ENCODE peak calls at places on chromosomes 13 and 19, in four cellular contexts. C, Q, Y and I are unnamed samples.

GRCh38 chr13:95553271-95553588 is 710 bp downstream of the CLDN10 start:
- DNase-seq in C (no peak), Q (no peak), Y (no peak), I (no peak)

GRCh38 chr13:36475468-36475867 is 43.2 kb downstream of the CCNA1 start:
- DNase-seq in C (no peak), Q (no peak), Y (peak), I (no peak)

GRCh38 chr19:18543814-18544475 is 572 bp upstream of the FKBP8 start:
- DNase-seq in C (peak), Q (peak), Y (peak), I (no peak)

GRCh38 chr19:46659151-46660007 is 1.6 kb downstream of the DACT3 start:
- DNase-seq in C (no peak), Q (no peak), Y (no peak), I (no peak)

GRCh38 chr13:46668302-46668720 is 115.3 kb downstream of the LRCH1 start:
- DNase-seq in C (no peak), Q (peak), Y (peak), I (no peak)

GRCh38 chr19:50203281-50204080 is at the start of gene MYH14:
- DNase-seq in C (no peak), Q (peak), Y (peak), I (peak)

GRCh38 chr19:46133101-46133627 is 8.7 kb upstream of the IGFL3 start:
- DNase-seq in C (no peak), Q (peak), Y (peak), I (no peak)

GRCh38 chr19:15422311-15423075 is 3.7 kb upstream of the AKAP8L start:
- DNase-seq in C (no peak), Q (no peak), Y (no peak), I (no peak)

GRCh38 chr13:34849406-34849805 is 92.7 kb upstream of the NBEA start:
- DNase-seq in C (no peak), Q (no peak), Y (no peak), I (no peak)

GRCh38 chr13:103525530-103525929 is 459.3 kb upstream of the SLC10A2 start:
- DNase-seq in C (no peak), Q (no peak), Y (no peak), I (no peak)

GRCh38 chr13:114153485-114154080 is 21.2 kb upstream of the RASA3 start:
- DNase-seq in C (no peak), Q (no peak), Y (no peak), I (no peak)

GRCh38 chr13:106337096-106337495 is 198.4 kb downstream of the EFNB2 start:
- DNase-seq in C (no peak), Q (no peak), Y (peak), I (no peak)

GRCh38 chr19:44570984-44571684 is 41.7 kb upstream of the CEACAM20 start:
- DNase-seq in C (peak), Q (peak), Y (peak), I (peak)

GRCh38 chr13:87234981-87235380 is 436.2 kb upstream of the SLITRK5 start:
- DNase-seq in C (no peak), Q (no peak), Y (no peak), I (no peak)

GRCh38 chr19:46546194-46546896 is 50.7 kb upstream of the PNMA8B start:
- DNase-seq in C (no peak), Q (peak), Y (peak), I (no peak)

GRCh38 chr13:30908416-30908980 is 2.4 kb downstream of the MEDAG start:
- DNase-seq in C (no peak), Q (no peak), Y (no peak), I (no peak)

GRCh38 chr13:114145256-114145655 is 12.8 kb upstream of the RASA3 start:
- DNase-seq in C (no peak), Q (no peak), Y (no peak), I (no peak)

GRCh38 chr13:47463726-47464125 is 537.3 kb downstream of the SUCLA2 start:
- DNase-seq in C (no peak), Q (no peak), Y (no peak), I (no peak)

GRCh38 chr13:24923305-24923640 is 159.3 kb downstream of the RNF17 start:
- DNase-seq in C (no peak), Q (no peak), Y (no peak), I (no peak)

GRCh38 chr13:25292301-25292700 is 5.0 kb upstream of the MTMR6 start:
- DNase-seq in C (no peak), Q (no peak), Y (peak), I (no peak)

GRCh38 chr13:65378943-65379519 is 1851.1 kb downstream of the PCDH9 start:
- DNase-seq in C (no peak), Q (no peak), Y (peak), I (no peak)

GRCh38 chr13:56713656-56714055 is 427.1 kb upstream of the PRR20A start:
- DNase-seq in C (no peak), Q (no peak), Y (no peak), I (no peak)

GRCh38 chr19:47545061-47545948 is 27.6 kb downstream of the ZNF541 start:
- DNase-seq in C (no peak), Q (no peak), Y (no peak), I (no peak)

GRCh38 chr13:40017662-40018262 is 362.3 kb downstream of the COG6 start:
- DNase-seq in C (no peak), Q (no peak), Y (no peak), I (no peak)

GRCh38 chr19:29477831-29478577 is 47.8 kb upstream of the VSTM2B start:
- DNase-seq in C (no peak), Q (no peak), Y (no peak), I (no peak)

GRCh38 chr13:27967736-27968315 is 1.3 kb downstream of the CDX2 start:
- DNase-seq in C (no peak), Q (no peak), Y (no peak), I (no peak)
- H3K4me3 ChIP-seq in C (no peak), Q (no peak), Y (no peak), I (peak)

GRCh38 chr13:101453784-101454201 is 1.3 kb downstream of the ITGBL1 start:
- DNase-seq in C (no peak), Q (no peak), Y (peak), I (no peak)
- H3K4me3 ChIP-seq in C (no peak), Q (peak), Y (peak), I (peak)

DNA sequence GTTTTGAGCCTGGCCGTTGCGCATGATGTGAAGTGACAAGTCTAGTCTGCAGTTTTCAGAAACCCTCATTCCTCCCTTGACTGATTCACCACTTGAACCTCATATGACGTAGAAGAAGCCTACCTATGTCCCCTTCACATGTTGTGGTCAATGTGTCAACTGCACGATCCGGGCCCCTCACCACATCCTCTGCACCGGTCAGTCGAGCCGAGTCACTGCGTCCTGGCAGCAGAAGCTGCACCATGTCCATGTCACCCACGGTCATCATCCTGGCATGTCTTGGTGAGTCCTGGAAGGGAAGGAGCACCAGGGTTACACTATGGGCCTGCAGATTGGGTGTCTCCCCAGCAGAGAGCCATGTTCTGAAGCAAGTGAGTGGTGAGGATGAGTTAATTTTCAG is at the start of gene KIR2DL4:
- DNase-seq in C (peak), Q (no peak), Y (no peak), I (no peak)
- H3K4me3 ChIP-seq in C (no peak), Q (no peak), Y (no peak), I (no peak)

DNA sequence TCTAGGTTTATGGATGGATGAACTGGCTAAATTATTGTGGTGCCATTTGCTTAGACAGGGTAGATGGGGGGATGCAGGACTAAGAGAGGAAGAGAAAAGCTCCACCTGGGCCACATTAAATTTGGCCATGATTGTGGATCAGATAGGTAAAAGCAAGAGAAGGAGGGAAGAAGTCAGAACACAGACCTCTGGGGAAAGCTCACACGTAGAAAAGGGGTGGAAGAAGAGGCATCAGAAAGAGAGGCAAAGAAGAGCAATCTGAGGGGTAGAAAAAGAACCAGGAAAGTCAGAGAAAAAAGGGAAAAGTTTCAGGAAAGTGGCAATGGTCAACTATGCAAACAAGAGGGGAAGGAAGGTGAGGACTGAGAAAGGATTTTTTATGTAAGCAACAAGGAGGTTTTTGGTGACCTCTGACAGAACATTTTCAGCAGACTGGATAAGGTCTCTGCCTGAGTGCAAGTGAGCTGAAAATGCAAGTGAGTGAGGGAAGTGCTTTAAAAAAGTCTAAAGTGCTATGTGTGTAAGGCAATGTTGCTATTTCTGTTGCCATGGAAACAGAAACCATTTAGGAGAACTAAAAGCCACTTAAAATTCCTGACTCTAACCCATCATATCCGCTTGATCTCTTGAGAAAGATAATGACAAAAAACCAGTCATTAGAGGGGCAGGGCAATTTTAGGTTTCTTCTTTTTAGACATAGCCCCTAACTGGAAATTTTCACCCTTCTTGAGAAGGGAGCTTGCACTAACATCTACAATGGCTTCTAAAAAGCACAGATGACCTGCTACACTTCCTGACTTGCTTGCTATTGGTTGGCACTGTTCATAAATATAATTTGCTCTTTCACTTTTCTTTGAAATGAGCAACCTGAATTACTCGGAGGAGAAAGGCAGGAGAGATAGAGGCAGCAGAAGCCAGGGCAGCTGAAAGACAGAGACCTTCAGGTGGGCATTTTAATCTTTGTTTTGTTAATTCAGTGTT is at the start of gene CYSLTR2:
- DNase-seq in C (no peak), Q (no peak), Y (no peak), I (no peak)
- H3K4me3 ChIP-seq in C (peak), Q (no peak), Y (no peak), I (peak)